ENCODE peak calls at places on chromosomes 5 and 9, in five cellular contexts. X is AG09309, W is dorsolateral prefrontal cortex, I is cardiac fibroblast, F is retina. S is an unnamed sample.

GRCh38 chr9:38181216-38181615 is 112.2 kb upstream of the SHB start:
- DNase-seq in W (no peak), I (no peak), X (no peak), F (peak), S (no peak)

GRCh38 chr5:142841511-142842255 is 71.5 kb downstream of the ARHGAP26 start:
- DNase-seq in F (peak), W (no peak), I (peak), X (no peak), S (no peak)

GRCh38 chr9:111615928-111616327 is 15.2 kb upstream of the DNAJC25 start:
- DNase-seq in X (no peak), I (no peak), W (no peak), F (no peak), S (no peak)

GRCh38 chr5:154793599-154794524 is 38.7 kb downstream of the LARP1 start:
- DNase-seq in I (peak), W (no peak), F (no peak), X (no peak), S (no peak)

GRCh38 chr5:72146056-72146455 is 38.8 kb downstream of the MAP1B start:
- DNase-seq in X (no peak), F (no peak), I (no peak), W (no peak), S (no peak)

GRCh38 chr5:93746406-93747056 is 5.1 kb upstream of the POU5F2 start:
- DNase-seq in X (no peak), I (peak), F (no peak), W (no peak), S (no peak)

GRCh38 chr9:129854588-129855110 is 19.4 kb downstream of the USP20 start:
- DNase-seq in X (no peak), W (no peak), F (no peak), I (no peak), S (no peak)

GRCh38 chr5:111345731-111346130 is 121.5 kb downstream of the CAMK4 start:
- DNase-seq in X (no peak), F (no peak), W (no peak), I (peak), S (no peak)

GRCh38 chr5:10689391-10690081 is 71.5 kb downstream of the DAP start:
- DNase-seq in X (no peak), F (no peak), I (peak), W (no peak), S (no peak)

GRCh38 chr9:70352802-70353201 is 61.7 kb downstream of the KLF9 start:
- DNase-seq in X (no peak), I (peak), W (no peak), F (no peak), S (peak)

GRCh38 chr5:50325237-50325832 is 115.8 kb downstream of the EMB start:
- DNase-seq in F (no peak), X (no peak), W (no peak), I (peak), S (peak)

GRCh38 chr5:76724871-76725270 is 8.9 kb downstream of the F2R start:
- DNase-seq in X (no peak), W (no peak), F (no peak), I (no peak), S (no peak)

GRCh38 chr5:7638456-7638855 is 212.5 kb downstream of the CFAP90 start:
- DNase-seq in X (no peak), I (no peak), W (no peak), F (no peak), S (no peak)

GRCh38 chr5:125054106-125054505 is 307.7 kb upstream of the ZNF608 start:
- DNase-seq in W (no peak), X (no peak), F (no peak), I (no peak), S (no peak)

GRCh38 chr9:1200847-1201251 is 150.7 kb downstream of the DMRT2 start:
- DNase-seq in X (no peak), F (no peak), W (no peak), I (no peak), S (no peak)

GRCh38 chr5:79436224-79436623 is 77.7 kb downstream of the HOMER1 start:
- DNase-seq in F (no peak), X (peak), I (peak), W (no peak), S (no peak)

GRCh38 chr5:158813275-158813674 is 286.4 kb downstream of the EBF1 start:
- DNase-seq in W (no peak), I (no peak), F (no peak), X (no peak), S (no peak)

GRCh38 chr9:135136481-135136880 is 49.0 kb downstream of the OLFM1 start:
- DNase-seq in X (no peak), W (no peak), F (peak), I (no peak), S (no peak)

GRCh38 chr5:15992918-15993317 is 186.7 kb downstream of the MARCHF11 start:
- DNase-seq in X (no peak), W (no peak), F (no peak), I (peak), S (no peak)

GRCh38 chr9:118083161-118083560 is 379.0 kb downstream of the TLR4 start:
- DNase-seq in I (no peak), F (no peak), W (no peak), X (no peak), S (no peak)

GRCh38 chr9:137365552-137366444 is 57.2 kb downstream of the EXD3 start:
- DNase-seq in F (no peak), W (no peak), X (no peak), I (no peak), S (no peak)

GRCh38 chr5:163569284-163569683 is 63.9 kb downstream of the MAT2B start:
- DNase-seq in F (peak), W (no peak), X (no peak), I (peak), S (no peak)

GRCh38 chr5:138472353-138472752 is 7.1 kb downstream of the EGR1 start:
- DNase-seq in I (no peak), W (no peak), X (no peak), F (no peak), S (no peak)

GRCh38 chr5:94524841-94525697 is 93.3 kb downstream of the KIAA0825 start:
- DNase-seq in W (no peak), I (peak), F (peak), X (no peak), S (peak)

GRCh38 chr5:95162231-95162992 is 122.5 kb downstream of the MCTP1 start:
- DNase-seq in I (no peak), W (no peak), X (no peak), F (no peak), S (peak)

GRCh38 chr5:172380992-172381643 is 73.2 kb downstream of the SH3PXD2B start:
- DNase-seq in W (peak), X (no peak), F (no peak), I (peak), S (no peak)

GRCh38 chr9:123725389-123725788 is 204.5 kb downstream of the DENND1A start:
- DNase-seq in W (peak), F (peak), I (peak), X (peak), S (no peak)

GRCh38 chr9:138101444-138102234 is 224.1 kb downstream of the CACNA1B start:
- DNase-seq in X (no peak), F (no peak), I (no peak), W (no peak), S (no peak)

S was measured in AML-193.